ENCODE peak calls at places on chromosomes 6 and 20, in four cellular contexts. L, O, I and E are unnamed samples.

GRCh38 chr20:7195704-7196103 is 428.2 kb downstream of the BMP2 start:
- DNase-seq in L (no peak), O (no peak), I (no peak), E (no peak)

GRCh38 chr6:47897233-47897632 is 115.4 kb downstream of the OPN5 start:
- DNase-seq in L (no peak), O (no peak), I (no peak), E (no peak)

GRCh38 chr6:155351273-155352129 is 37.2 kb upstream of the TFB1M start:
- DNase-seq in L (no peak), O (no peak), I (no peak), E (no peak)

GRCh38 chr6:56640374-56640773 is 2.3 kb downstream of the DST start:
- DNase-seq in L (no peak), O (no peak), I (no peak), E (no peak)

GRCh38 chr6:24951831-24952299 is 16.1 kb upstream of the RIPOR2 start:
- DNase-seq in L (no peak), O (no peak), I (no peak), E (peak; percentile 43)

GRCh38 chr6:55925292-55925691 is 49.9 kb upstream of the BMP5 start:
- DNase-seq in L (no peak), O (no peak), I (no peak), E (no peak)

GRCh38 chr6:129890164-129890563 is 29.0 kb upstream of the TMEM244 start:
- DNase-seq in L (no peak), O (no peak), I (no peak), E (no peak)

GRCh38 chr20:18101125-18101820 is 36.4 kb upstream of the KAT14 start:
- DNase-seq in L (no peak), O (no peak), I (no peak), E (no peak)

GRCh38 chr6:121436966-121437756 is 1.7 kb downstream of the GJA1 start:
- DNase-seq in L (peak; percentile 64), O (peak; percentile 64), I (peak; percentile 53), E (peak; percentile 44)

GRCh38 chr6:148943451-148943850 is 196.6 kb downstream of the UST start:
- DNase-seq in L (no peak), O (no peak), I (no peak), E (no peak)

GRCh38 chr6:112305795-112306194 is 41.3 kb upstream of the RFPL4B start:
- DNase-seq in L (no peak), O (no peak), I (no peak), E (no peak)

GRCh38 chr6:118372413-118372812 is 175.7 kb upstream of the PLN start:
- DNase-seq in L (no peak), O (no peak), I (peak; percentile 77), E (no peak)

GRCh38 chr6:107698146-107698545 is 126.0 kb downstream of the SCML4 start:
- DNase-seq in L (no peak), O (no peak), I (no peak), E (no peak)

GRCh38 chr20:58086763-58087566 is 141.5 kb downstream of the ANKRD60 start:
- DNase-seq in L (peak; percentile 64), O (no peak), I (peak; percentile 46), E (no peak)

GRCh38 chr6:165999279-165999678 is 168.4 kb downstream of the TBXT start:
- DNase-seq in L (no peak), O (no peak), I (no peak), E (no peak)

GRCh38 chr6:37362101-37362823 is 8.5 kb downstream of the RNF8 start:
- DNase-seq in L (no peak), O (no peak), I (no peak), E (no peak)

GRCh38 chr6:102841055-102841454 is 1447.5 kb downstream of the GRIK2 start:
- DNase-seq in L (peak; percentile 5), O (no peak), I (no peak), E (no peak)

GRCh38 chr6:166556336-166556735 is 30.1 kb downstream of the RAMACL start:
- DNase-seq in L (no peak), O (no peak), I (no peak), E (no peak)

GRCh38 chr6:156695747-156696146 is 81.4 kb upstream of the ARID1B start:
- DNase-seq in L (no peak), O (no peak), I (no peak), E (no peak)

GRCh38 chr6:128252293-128253176 is 267.9 kb downstream of the PTPRK start:
- DNase-seq in L (no peak), O (no peak), I (no peak), E (no peak)

GRCh38 chr6:107869871-107870270 is 45.8 kb upstream of the SCML4 start:
- DNase-seq in L (no peak), O (no peak), I (no peak), E (no peak)

GRCh38 chr6:113591896-113592827 is 265.0 kb upstream of the MARCKS start:
- DNase-seq in L (peak; percentile 75), O (no peak), I (peak; percentile 49), E (no peak)

GRCh38 chr6:7000825-7001777 is 106.7 kb upstream of the RREB1 start:
- DNase-seq in L (no peak), O (no peak), I (no peak), E (no peak)

GRCh38 chr20:62753626-62754025 is 42.6 kb upstream of the MRGBP start:
- DNase-seq in L (no peak), O (no peak), I (no peak), E (no peak)

GRCh38 chr6:116485786-116486185 is 24.6 kb downstream of the CALHM6 start:
- DNase-seq in L (no peak), O (no peak), I (no peak), E (no peak)

GRCh38 chr6:90610671-90611542 is 24.0 kb upstream of the MAP3K7 start:
- DNase-seq in L (peak; percentile 38), O (peak; percentile 61), I (peak; percentile 42), E (no peak)

GRCh38 chr6:162294030-162294429 is 433.5 kb downstream of the PRKN start:
- DNase-seq in L (no peak), O (no peak), I (peak; percentile 11), E (no peak)

GRCh38 chr20:16518068-16518783 is 55.0 kb downstream of the KIF16B start:
- DNase-seq in L (peak; percentile 60), O (no peak), I (peak; percentile 36), E (peak; percentile 43)

GRCh38 chr6:12339022-12339421 is 48.9 kb downstream of the EDN1 start:
- DNase-seq in L (no peak), O (no peak), I (no peak), E (no peak)
- H3K4me1 ChIP-seq in L (peaks cover 24% of the 10 kb centered on the region), O (no peaks in the 10 kb centered on the region), I (no peaks in the 10 kb centered on the region), E (peaks cover 9% of the 10 kb centered on the region)

GRCh38 chr6:39821014-39821738 is 29.0 kb downstream of the DAAM2 start:
- DNase-seq in L (no peak), O (peak; percentile 15), I (no peak), E (no peak)

GRCh38 chr6:39819676-39820075 is 27.5 kb downstream of the DAAM2 start:
- DNase-seq in L (no peak), O (no peak), I (no peak), E (no peak)

GRCh38 chr6:39821739-39822532 is 29.8 kb downstream of the DAAM2 start:
- DNase-seq in L (no peak), O (peak; percentile 55), I (peak; percentile 61), E (no peak)

GRCh38 chr6:39819226-39819625 is 27.1 kb downstream of the DAAM2 start:
- DNase-seq in L (no peak), O (no peak), I (no peak), E (no peak)

DNA sequence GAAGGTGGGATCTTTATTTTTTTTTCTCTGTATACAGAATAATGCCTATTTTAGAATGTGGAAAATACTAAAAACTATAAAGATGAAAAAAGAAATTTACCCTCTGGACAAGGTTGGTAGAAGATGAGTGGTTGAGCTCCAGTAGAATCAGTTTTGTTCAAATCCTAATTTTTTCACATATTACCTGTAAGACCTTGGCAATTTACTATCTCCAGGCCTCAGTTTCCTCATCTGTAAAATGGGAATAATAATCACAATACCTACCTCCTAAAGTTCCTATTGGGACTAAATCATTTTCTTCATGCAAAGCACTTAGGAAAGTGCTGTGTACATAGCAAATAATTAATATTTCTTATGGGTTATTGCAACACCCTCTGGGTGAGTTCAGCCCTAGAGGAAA is 28.4 kb downstream of the DAAM2 start:
- DNase-seq in L (no peak), O (no peak), I (no peak), E (no peak)
- H3K4me1 ChIP-seq in L (peaks cover 6% of the 10 kb centered on the region), O (peaks cover 18% of the 10 kb centered on the region), I (no peaks in the 10 kb centered on the region), E (peaks cover 23% of the 10 kb centered on the region)

GRCh38 chr20:5171074-5171789 is 44.4 kb downstream of the CDS2 start:
- DNase-seq in L (no peak), O (peak; percentile 46), I (peak; percentile 82), E (no peak)

GRCh38 chr20:5171790-5172164 is 45.0 kb downstream of the CDS2 start:
- DNase-seq in L (no peak), O (no peak), I (no peak), E (no peak)

GRCh38 chr20:5168582-5169396 is 42.0 kb downstream of the CDS2 start:
- DNase-seq in L (peak; percentile 52), O (peak; percentile 42), I (peak; percentile 56), E (no peak)

GRCh38 chr20:5172167-5172586 is 45.4 kb downstream of the CDS2 start:
- DNase-seq in L (no peak), O (no peak), I (no peak), E (no peak)

DNA sequence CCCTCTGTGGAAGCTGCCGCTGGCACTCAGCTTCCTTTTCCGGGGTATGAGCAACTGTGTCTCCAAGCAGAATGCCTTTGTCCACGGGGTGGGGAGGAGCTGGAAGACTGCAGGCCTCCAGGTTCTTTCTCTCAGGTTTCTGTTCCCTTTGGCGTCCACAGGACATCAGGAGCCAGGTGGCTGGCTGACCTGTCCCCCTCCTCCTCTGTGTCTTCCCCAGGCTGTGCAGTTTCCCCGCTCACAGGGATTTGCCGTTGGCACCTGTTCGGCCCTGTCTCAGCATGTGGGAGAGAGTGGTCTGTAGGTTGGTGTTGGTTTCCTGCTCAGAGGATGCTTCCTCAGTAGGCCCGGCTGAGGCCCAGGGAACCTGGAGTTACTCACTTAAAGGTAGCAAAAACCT is 43.5 kb downstream of the CDS2 start:
- DNase-seq in L (no peak), O (no peak), I (no peak), E (no peak)
- H3K4me1 ChIP-seq in L (peaks cover 4% of the 10 kb centered on the region), O (peaks cover 12% of the 10 kb centered on the region), I (peaks cover 85% of the 10 kb centered on the region), E (peaks cover 29% of the 10 kb centered on the region)

GRCh38 chr6:52594216-52594615 is 17.4 kb upstream of the TRAM2 start:
- DNase-seq in L (no peak), O (no peak), I (no peak), E (no peak)
- H3K4me1 ChIP-seq in L (peaks cover 45% of the 10 kb centered on the region), O (peaks cover 7% of the 10 kb centered on the region), I (peaks cover 31% of the 10 kb centered on the region), E (peaks cover 4% of the 10 kb centered on the region)

GRCh38 chr6:31402324-31403282 is 792 bp upstream of the MICA start:
- DNase-seq in L (peak; percentile 57), O (peak; percentile 58), I (peak; percentile 24), E (no peak)
- H3K4me1 ChIP-seq in L (peaks cover 22% of the 10 kb centered on the region), O (peaks cover 16% of the 10 kb centered on the region), I (peaks cover 55% of the 10 kb centered on the region), E (peaks cover 10% of the 10 kb centered on the region)

GRCh38 chr20:23645575-23645974 is 7.8 kb upstream of the CST3 start:
- DNase-seq in L (no peak), O (no peak), I (no peak), E (no peak)
- H3K4me1 ChIP-seq in L (no peaks in the 10 kb centered on the region), O (peaks cover 9% of the 10 kb centered on the region), I (no peaks in the 10 kb centered on the region), E (no peaks in the 10 kb centered on the region)